ENCODE peak calls at places on chromosomes 6 and 20, in seven cellular contexts. H is WTC11, O is omental fat pad, C is mesothelial cell of epicardium, B is sigmoid colon, J is astrocyte of the spinal cord, L is AG04449. T is an unnamed sample.
A peak's percentile ranks its signal among the peaks of the same experiment; 100 is the strongest.

GRCh38 chr20:36314734-36315544 is 8.8 kb downstream of the DLGAP4 start:
- DNase-seq in H (peak; percentile 11), O (no peak), C (peak; percentile 10), B (peak; percentile 27), J (no peak), L (no peak), T (no peak)

GRCh38 chr6:36853325-36853724 is 14.1 kb upstream of the CPNE5 start:
- DNase-seq in H (no peak), O (no peak), C (no peak), B (peak; percentile 83), J (peak; percentile 77), L (peak; percentile 66), T (no peak)

GRCh38 chr20:6241591-6241990 is 118.8 kb upstream of the FERMT1 start:
- DNase-seq in H (no peak), O (no peak), C (no peak), B (no peak), J (no peak), L (no peak), T (no peak)

GRCh38 chr6:52499681-52500239 is 77.1 kb downstream of the TRAM2 start:
- DNase-seq in H (no peak), O (no peak), C (no peak), B (no peak), J (no peak), L (no peak), T (no peak)

GRCh38 chr20:34385464-34385863 is 22.4 kb downstream of the ITCH start:
- DNase-seq in H (no peak), O (no peak), C (no peak), B (no peak), J (no peak), L (no peak), T (no peak)

GRCh38 chr20:59751075-59751711 is 146.9 kb downstream of the PHACTR3 start:
- DNase-seq in H (peak; percentile 87), O (no peak), C (peak; percentile 62), B (peak; percentile 77), J (peak; percentile 5), L (peak; percentile 9), T (peak; percentile 86)

GRCh38 chr6:138593100-138593877 is 94.0 kb upstream of the NHSL1 start:
- DNase-seq in H (no peak), O (no peak), C (no peak), B (peak; percentile 73), J (peak; percentile 98), L (peak; percentile 90), T (peak; percentile 46)

GRCh38 chr6:14635195-14635594 is 517.6 kb downstream of the CD83 start:
- DNase-seq in H (no peak), O (no peak), C (no peak), B (no peak), J (no peak), L (no peak), T (no peak)

GRCh38 chr6:127023001-127023778 is 95.3 kb upstream of the RSPO3 start:
- DNase-seq in H (no peak), O (no peak), C (no peak), B (no peak), J (no peak), L (no peak), T (no peak)

GRCh38 chr6:135219346-135219745 is 38.2 kb downstream of the MYB start:
- DNase-seq in H (no peak), O (no peak), C (no peak), B (no peak), J (no peak), L (no peak), T (no peak)

GRCh38 chr20:34834459-34834893 is 9.0 kb upstream of the NCOA6 start:
- DNase-seq in H (no peak), O (no peak), C (peak; percentile 31), B (no peak), J (peak; percentile 51), L (peak; percentile 0), T (peak; percentile 66)

GRCh38 chr6:130602151-130602770 is 224.9 kb upstream of the SMLR1 start:
- DNase-seq in H (no peak), O (no peak), C (no peak), B (no peak), J (peak; percentile 94), L (peak; percentile 91), T (no peak)

DNA sequence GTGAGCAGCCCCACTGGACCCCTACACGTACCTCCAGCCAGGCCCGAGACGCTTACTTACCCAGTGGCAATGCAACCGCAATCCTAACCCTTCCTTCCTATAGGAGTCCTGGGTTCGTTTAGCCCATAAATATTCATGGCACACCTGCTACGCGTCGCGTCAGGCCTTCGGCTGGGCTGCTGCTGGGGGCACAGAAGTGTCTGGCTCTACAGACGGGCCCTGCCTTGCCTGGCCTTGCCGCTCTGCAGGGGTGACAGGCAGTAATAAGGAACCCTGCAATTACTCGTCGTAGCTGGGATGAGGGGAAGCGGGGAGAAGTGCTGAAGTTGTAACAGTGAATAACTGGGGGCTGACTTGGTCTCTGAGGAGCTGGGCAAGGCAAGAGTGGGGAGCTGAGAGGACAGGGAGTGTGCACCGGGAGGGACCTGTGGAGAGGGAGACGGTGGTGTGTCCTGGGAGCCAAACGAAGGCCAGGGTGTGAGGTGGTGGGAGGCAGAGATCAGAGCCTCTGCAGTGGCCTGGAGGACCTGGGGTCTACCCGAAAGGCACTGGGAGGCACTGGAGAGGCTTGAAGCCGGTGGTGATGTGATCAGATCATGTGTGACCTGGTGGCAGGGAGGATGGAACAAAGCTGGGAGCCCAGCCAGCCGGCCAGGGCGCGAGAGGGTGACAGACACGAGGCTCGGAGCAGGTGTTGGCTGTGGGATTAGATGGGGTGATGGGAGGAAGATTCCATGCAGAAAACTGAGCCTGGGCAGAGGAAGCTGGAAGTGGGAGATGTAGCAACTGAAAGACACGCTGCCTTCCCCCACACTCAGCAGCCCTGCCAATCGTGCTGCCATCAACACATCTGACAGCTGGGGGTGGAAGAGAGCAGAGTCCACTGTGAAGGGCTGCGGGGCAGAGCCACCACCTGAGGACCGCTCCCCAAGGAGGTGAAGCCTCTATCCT is 36.4 kb downstream of the PSMG4 start:
- DNase-seq in H (peak; percentile 45), O (no peak), C (no peak), B (peak; percentile 50), J (no peak), L (no peak), T (no peak)
- TF ChIP-seq CTCF in H (no peak), O (no peak), C (no peak), B (no peak), J (no peak), L (no peak), T (peak; percentile 27)

DNA sequence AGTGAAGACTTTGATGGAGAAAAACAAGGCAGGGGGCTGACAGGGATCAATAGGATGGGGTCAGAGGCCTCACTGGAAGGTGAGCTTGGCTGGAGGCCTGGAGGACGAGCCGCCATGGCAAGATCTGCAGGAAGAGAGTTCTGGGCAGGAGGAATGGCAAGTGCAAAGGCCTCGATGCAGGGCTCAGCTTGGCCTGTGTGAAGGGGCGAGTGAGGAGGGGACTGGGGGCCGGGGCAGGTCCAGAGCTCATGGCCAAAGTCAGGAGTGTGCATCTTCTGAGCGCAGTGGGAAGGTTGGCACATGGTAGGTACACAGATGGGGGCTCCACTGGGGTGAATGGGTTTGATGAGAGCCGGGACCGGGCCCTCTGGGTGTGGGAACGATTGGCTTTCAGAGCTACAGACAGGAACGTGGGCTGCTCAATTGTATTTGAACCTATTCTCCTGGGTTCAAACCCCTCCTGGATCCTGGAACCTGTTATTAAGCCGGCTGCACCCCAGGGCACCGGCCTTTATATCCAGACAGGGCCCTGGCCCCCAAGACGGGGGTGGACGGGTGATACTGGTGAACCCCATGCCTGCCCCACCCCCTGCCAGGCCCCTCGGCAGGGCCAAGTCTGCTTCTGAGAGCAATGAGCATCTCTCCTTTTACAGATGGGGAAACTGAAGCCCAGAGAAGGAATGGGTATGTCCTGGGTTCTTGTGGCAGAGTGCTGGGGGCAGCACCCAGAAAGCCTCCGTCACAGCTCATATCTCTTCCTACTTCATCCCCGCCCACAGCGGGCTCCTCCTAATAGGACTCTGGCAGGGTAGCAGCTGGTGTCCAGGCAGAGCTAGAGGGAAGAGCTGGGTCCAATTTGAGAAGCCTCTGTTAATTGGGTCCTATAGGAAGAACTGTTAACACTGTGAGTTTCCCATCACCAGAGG is 106.1 kb downstream of the CEBPB start:
- DNase-seq in H (no peak), O (no peak), C (no peak), B (peak; percentile 67), J (no peak), L (no peak), T (no peak)
- TF ChIP-seq CTCF in H (no peak), O (no peak), C (no peak), B (no peak), J (no peak), L (no peak), T (no peak)

GRCh38 chr6:84224251-84224650 is 3.2 kb downstream of the CEP162 start:
- DNase-seq in H (no peak), O (no peak), C (no peak), B (no peak), J (no peak), L (peak; percentile 24), T (no peak)

GRCh38 chr6:84222426-84222825 is 5.0 kb downstream of the CEP162 start:
- DNase-seq in H (no peak), O (no peak), C (no peak), B (no peak), J (no peak), L (no peak), T (no peak)

GRCh38 chr6:84218091-84218490 is 9.4 kb downstream of the CEP162 start:
- DNase-seq in H (peak; percentile 25), O (no peak), C (no peak), B (no peak), J (no peak), L (no peak), T (no peak)

DNA sequence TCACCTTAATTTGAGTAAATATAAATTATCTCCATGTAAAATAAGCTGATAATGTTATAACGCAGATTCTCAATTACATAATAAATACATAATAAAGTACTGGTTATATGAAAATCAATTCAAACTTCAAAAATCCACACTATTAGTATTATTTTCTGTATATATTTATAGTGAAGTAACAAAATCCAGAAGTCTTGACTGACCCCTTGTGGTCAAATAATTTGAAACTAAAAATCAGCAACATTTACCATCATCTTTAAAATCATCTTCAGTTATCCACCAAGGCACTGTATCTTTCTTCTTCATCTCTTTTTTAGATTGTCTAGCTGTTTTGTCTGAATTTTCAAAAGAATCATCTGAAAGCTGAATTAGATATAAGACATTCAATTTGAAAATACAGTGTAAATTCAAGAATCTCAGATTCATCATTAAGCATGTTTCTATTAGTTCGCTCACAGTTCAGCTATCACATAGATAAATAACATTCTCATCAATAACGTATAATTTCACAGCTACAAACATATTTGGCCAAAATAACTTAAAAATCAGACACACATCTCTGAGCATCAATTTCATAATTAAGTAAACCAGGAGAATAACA is 6.5 kb downstream of the CEP162 start:
- DNase-seq in H (no peak), O (no peak), C (no peak), B (no peak), J (peak; percentile 60), L (no peak), T (no peak)
- TF ChIP-seq CTCF in H (peak; percentile 49), O (no peak), C (peak; percentile 87), B (peak; percentile 18), J (peak; percentile 40), L (peak; percentile 10), T (peak; percentile 45)

GRCh38 chr6:147507162-147508072 is 1.1 kb upstream of the SAMD5 start:
- DNase-seq in H (peak; percentile 21), O (no peak), C (peak; percentile 50), B (no peak), J (peak; percentile 19), L (no peak), T (peak; percentile 36)

GRCh38 chr6:147508073-147508870 is at the start of gene SAMD5:
- DNase-seq in H (peak; percentile 66), O (no peak), C (peak; percentile 71), B (peak; percentile 70), J (peak; percentile 72), L (no peak), T (peak; percentile 68)

GRCh38 chr6:147510949-147511590 is 2.6 kb downstream of the SAMD5 start:
- DNase-seq in H (no peak), O (no peak), C (no peak), B (no peak), J (no peak), L (no peak), T (no peak)

GRCh38 chr6:147509900-147510299 is 1.4 kb downstream of the SAMD5 start:
- DNase-seq in H (no peak), O (no peak), C (no peak), B (no peak), J (no peak), L (no peak), T (no peak)

GRCh38 chr6:147508871-147509608 is 550 bp downstream of the SAMD5 start:
- DNase-seq in H (peak; percentile 21), O (no peak), C (peak; percentile 57), B (no peak), J (no peak), L (no peak), T (peak; percentile 25)
- TF ChIP-seq CTCF in H (no peak), O (no peak), C (peak; percentile 12), B (no peak), J (no peak), L (no peak), T (no peak)

T was measured in GM13977.